ENCODE peak calls at places on chromosomes 3 and 15, in five cellular contexts. V is M059J; M is stimulated activated CD8-positive, alpha-beta memory T cell treated with anti-CD3 and anti-CD28 coated beads, Interleukin-15, amount 100 ng/mL, for 24 hours; Y is GM13976; P is GF-D8. A is an unnamed sample.

GRCh38 chr15:66253643-66254363 is at the start of gene MEGF11:
- DNase-seq in P (no peak), M (no peak), Y (peak; percentile 36), V (peak; percentile 23), A (no peak)

GRCh38 chr15:77029166-77030041 is 34.5 kb downstream of the PSTPIP1 start:
- DNase-seq in P (no peak), M (no peak), V (no peak), Y (peak; percentile 13), A (no peak)

GRCh38 chr3:146975476-146975875 is 370.3 kb upstream of the PLSCR5 start:
- DNase-seq in V (no peak), Y (no peak), P (no peak), M (no peak), A (no peak)

GRCh38 chr3:53495091-53495517 is 693 bp downstream of the CACNA1D start:
- DNase-seq in P (no peak), V (no peak), M (no peak), Y (peak; percentile 21), A (no peak)

GRCh38 chr3:173289072-173289471 is 108.5 kb upstream of the NLGN1 start:
- DNase-seq in V (no peak), M (no peak), Y (no peak), P (no peak), A (no peak)

GRCh38 chr3:66098436-66098835 is 59.7 kb upstream of the MAGI1 start:
- DNase-seq in M (no peak), Y (no peak), V (peak; percentile 44), P (no peak), A (no peak)

GRCh38 chr15:58295637-58296036 is 136.2 kb upstream of the LIPC start:
- DNase-seq in M (no peak), V (no peak), Y (no peak), P (no peak), A (no peak)

GRCh38 chr3:180320631-180321030 is 281.3 kb upstream of the TTC14 start:
- DNase-seq in P (no peak), Y (no peak), V (no peak), M (no peak), A (no peak)

GRCh38 chr3:82498186-82498585 is 736.7 kb upstream of the GBE1 start:
- DNase-seq in M (no peak), P (no peak), Y (no peak), V (no peak), A (no peak)

GRCh38 chr3:54897028-54897711 is 30.7 kb downstream of the LRTM1 start:
- DNase-seq in P (no peak), M (no peak), Y (no peak), V (peak; percentile 76), A (no peak)

GRCh38 chr3:73719413-73719831 is 94.7 kb upstream of the PDZRN3 start:
- DNase-seq in V (no peak), P (no peak), Y (no peak), M (no peak), A (no peak)

GRCh38 chr3:8539419-8539818 is 37.8 kb downstream of the LMCD1 start:
- DNase-seq in M (no peak), Y (no peak), V (peak; percentile 85), P (no peak), A (no peak)